ENCODE peak calls at places on chromosomes 3 and 15, in eight cellular contexts. Q is colonic mucosa, W is GM23248, H is heart left ventricle, S is cardiac muscle cell, L is astrocyte, K is ascending aorta, O is neuronal stem cell. V is an unnamed sample. For H3K4me1, the result is how much of the 10 kb centered on the place peaks cover.

GRCh38 chr3:122322095-122323075 is 2.7 kb upstream of the CSTA start:
- DNase-seq in W (no peak), S (no peak), K (no peak), Q (no peak), O (no peak), H (no peak), L (no peak), V (no peak)

GRCh38 chr15:79724312-79724711 is 172.5 kb downstream of the MTHFS start:
- DNase-seq in K (no peak), H (no peak), S (peak), O (no peak), L (peak), W (peak), Q (no peak), V (no peak)

GRCh38 chr3:59480486-59480995 is 430.7 kb upstream of the CFAP20DC start:
- DNase-seq in O (no peak), K (no peak), W (peak), Q (no peak), H (no peak), S (peak), L (peak), V (no peak)

GRCh38 chr3:9135930-9136525 is 113.4 kb downstream of the SRGAP3 start:
- DNase-seq in W (no peak), O (peak), Q (no peak), H (no peak), K (no peak), S (no peak), L (no peak), V (peak)

GRCh38 chr3:159458010-159458409 is 530.6 kb upstream of the IL12A start:
- DNase-seq in L (peak), S (peak), K (no peak), O (no peak), W (peak), Q (no peak), H (no peak), V (no peak)

GRCh38 chr3:134652409-134652831 is 1.6 kb upstream of the KY start:
- DNase-seq in H (no peak), W (peak), L (no peak), Q (no peak), K (no peak), S (peak), O (no peak), V (no peak)

GRCh38 chr3:15683253-15683652 is 81.7 kb downstream of the BTD start:
- DNase-seq in L (no peak), Q (no peak), K (no peak), S (no peak), O (no peak), W (no peak), H (no peak), V (no peak)

GRCh38 chr15:69422336-69422895 is 8.3 kb downstream of the KIF23 start:
- DNase-seq in Q (no peak), S (no peak), W (no peak), L (peak), O (no peak), K (no peak), H (no peak), V (no peak)

GRCh38 chr3:129314757-129315385 is 36.2 kb downstream of the HMCES start:
- DNase-seq in Q (peak), H (peak), W (peak), L (peak), S (peak), O (peak), K (peak), V (peak)

GRCh38 chr15:86060614-86061125 is 19.0 kb upstream of the AGBL1 start:
- DNase-seq in S (no peak), W (no peak), L (no peak), H (no peak), Q (no peak), O (no peak), K (no peak), V (no peak)

GRCh38 chr3:75341324-75342067 is 322.6 kb upstream of the FRG2C start:
- DNase-seq in Q (no peak), O (no peak), S (peak), H (no peak), K (no peak), W (no peak), L (no peak), V (no peak)

GRCh38 chr15:75104804-75105557 is 81.6 kb downstream of the PPCDC start:
- DNase-seq in O (no peak), W (peak), K (no peak), Q (peak), S (peak), H (peak), L (peak), V (no peak)

GRCh38 chr3:62028236-62028635 is 345.1 kb downstream of the FEZF2 start:
- DNase-seq in S (no peak), O (no peak), W (no peak), Q (no peak), H (no peak), K (no peak), L (peak), V (no peak)

GRCh38 chr3:11155341-11156025 is 1.2 kb downstream of the HRH1 start:
- DNase-seq in K (no peak), O (peak), H (peak), Q (peak), W (peak), S (peak), L (peak), V (peak)

GRCh38 chr3:58994746-58995330 is 55.0 kb downstream of the CFAP20DC start:
- DNase-seq in H (no peak), W (peak), L (peak), Q (peak), K (no peak), S (peak), O (peak), V (no peak)

GRCh38 chr3:16090013-16090412 is 84.5 kb upstream of the GALNT15 start:
- DNase-seq in O (no peak), W (peak), S (peak), L (peak), K (no peak), H (no peak), Q (no peak), V (no peak)

GRCh38 chr15:77944002-77944867 is 133.3 kb downstream of the TBC1D2B start:
- DNase-seq in K (peak), Q (peak), S (peak), L (peak), H (peak), W (peak), O (peak), V (peak)

GRCh38 chr3:187852842-187853727 is 107.8 kb upstream of the BCL6 start:
- DNase-seq in L (peak), K (no peak), Q (no peak), W (peak), O (no peak), H (no peak), S (no peak), V (no peak)

GRCh38 chr3:44338010-44338827 is at the start of gene TCAIM:
- DNase-seq in Q (peak), H (peak), L (peak), S (peak), W (peak), O (peak), K (peak), V (peak)
- H3K4me1 ChIP-seq in Q (under half), H (under half), L (under half), S (under half), W (under half), O (under half), K (under half), V (under half)

GRCh38 chr3:69740103-69741021 is 1.1 kb downstream of the MITF start:
- DNase-seq in O (no peak), H (peak), S (no peak), L (no peak), K (no peak), Q (peak), W (peak), V (peak)

GRCh38 chr3:69738859-69739203 is 433 bp upstream of the MITF start:
- DNase-seq in Q (no peak), S (no peak), O (no peak), K (no peak), H (peak), W (no peak), L (no peak), V (peak)

GRCh38 chr3:69737396-69737795 is 1.9 kb upstream of the MITF start:
- DNase-seq in K (no peak), W (no peak), H (no peak), O (no peak), Q (no peak), L (no peak), S (no peak), V (no peak)

GRCh38 chr3:69739204-69740102 is at the start of gene MITF:
- DNase-seq in L (peak), H (peak), S (peak), K (peak), W (peak), Q (peak), O (peak), V (peak)

GRCh38 chr3:69738291-69738690 is 973 bp upstream of the MITF start:
- DNase-seq in W (peak), H (no peak), L (peak), K (no peak), Q (no peak), S (peak), O (no peak), V (no peak)
- H3K4me3 ChIP-seq in W (peak), H (peak), L (peak), K (peak), Q (peak), S (peak), O (no peak), V (peak)

DNA sequence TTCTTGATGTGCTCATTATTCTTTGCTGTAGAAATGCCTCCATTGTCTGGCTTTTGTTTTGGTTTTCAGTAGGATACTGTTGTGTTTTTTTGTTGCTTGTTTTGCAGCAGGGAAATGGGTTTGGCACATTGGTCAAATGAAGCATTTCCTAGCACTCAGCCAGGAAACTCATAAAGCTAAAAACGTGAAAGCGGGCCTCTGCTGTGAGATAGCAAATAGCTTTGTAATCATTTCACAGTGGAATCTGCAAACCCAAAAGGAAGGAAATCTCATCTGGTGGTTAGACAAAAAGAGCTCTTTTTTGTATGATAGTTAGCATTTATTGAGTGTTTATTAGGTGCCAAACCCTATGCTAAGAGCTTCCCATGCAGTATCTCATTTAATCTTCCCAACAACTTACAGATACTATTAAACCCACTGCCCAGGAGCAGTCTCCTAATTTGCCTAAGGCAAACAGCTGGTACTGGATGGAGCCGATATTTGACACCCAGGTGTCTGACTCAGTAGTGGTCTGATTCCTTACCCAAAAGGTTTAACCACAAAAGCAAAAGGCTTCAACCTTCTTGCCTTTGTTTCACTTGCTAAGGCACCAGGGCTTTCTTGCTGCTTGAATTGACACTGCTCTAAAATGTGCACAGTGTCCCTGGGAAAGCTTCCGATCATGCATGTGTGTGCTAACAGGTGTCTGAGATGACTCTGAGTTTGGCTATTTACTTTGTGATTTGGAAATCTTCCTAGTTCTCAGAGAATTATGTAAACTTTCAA is 527.9 kb upstream of the MDFIC2 start:
- DNase-seq in O (no peak), W (no peak), H (no peak), K (no peak), Q (no peak), L (peak), S (peak), V (no peak)
- H3K4me1 ChIP-seq in O (under half), W (under half), H (under half), K (under half), Q (under half), L (under half), S (under half), V (under half)

DNA sequence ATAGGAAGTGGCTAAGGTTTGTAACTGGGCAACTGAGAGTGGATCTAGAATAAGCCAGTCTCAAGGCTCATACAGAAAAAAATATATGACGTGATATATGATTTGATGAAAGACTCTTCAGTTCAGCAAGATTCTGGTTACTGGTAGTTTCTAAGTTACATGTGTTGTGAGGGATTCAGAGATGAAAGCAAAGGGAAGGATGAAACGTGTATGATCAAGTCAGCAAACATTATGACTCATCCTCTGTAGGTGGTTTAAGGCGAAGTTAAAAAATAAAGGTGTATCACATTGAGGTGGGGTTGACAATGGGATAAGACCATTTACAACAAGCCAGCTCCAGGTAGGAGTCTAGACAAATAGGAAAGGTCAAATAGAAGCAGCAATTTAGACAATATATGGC is 16.2 kb downstream of the TERC start:
- DNase-seq in K (no peak), W (no peak), S (no peak), Q (no peak), O (no peak), L (no peak), H (no peak), V (no peak)
- H3K4me3 ChIP-seq in K (no peak), W (no peak), S (no peak), Q (no peak), O (no peak), L (no peak), H (no peak), V (no peak)

GRCh38 chr3:37943126-37943525 is 47.5 kb upstream of the VILL start:
- DNase-seq in W (no peak), O (no peak), S (no peak), L (no peak), Q (no peak), H (no peak), K (no peak), V (no peak)
- H3K4me1 ChIP-seq in W (under half), O (under half), S (under half), L (under half), Q (under half), H (under half), K (under half), V (under half)

GRCh38 chr15:96330064-96330449 is 443 bp upstream of the NR2F2 start:
- DNase-seq in L (peak), K (no peak), S (peak), O (no peak), Q (peak), W (peak), H (no peak), V (no peak)
- H3K4me3 ChIP-seq in L (peak), K (peak), S (peak), O (peak), Q (peak), W (peak), H (peak), V (peak)

GRCh38 chr3:169145551-169145950 is 518.0 kb downstream of the MECOM start:
- DNase-seq in S (no peak), K (no peak), L (no peak), O (no peak), H (no peak), W (peak), Q (no peak), V (no peak)
- H3K4me1 ChIP-seq in S (under half), K (under half), L (under half), O (under half), H (under half), W (under half), Q (under half), V (under half)

GRCh38 chr3:37862219-37862711 is 585 bp downstream of the CTDSPL start:
- DNase-seq in Q (peak), K (no peak), L (no peak), H (peak), S (peak), O (peak), W (peak), V (peak)

GRCh38 chr3:37858742-37859141 is 2.9 kb upstream of the CTDSPL start:
- DNase-seq in O (no peak), S (no peak), Q (no peak), W (peak), K (no peak), H (no peak), L (no peak), V (no peak)

GRCh38 chr3:37859354-37859753 is 2.3 kb upstream of the CTDSPL start:
- DNase-seq in K (no peak), S (no peak), H (no peak), L (no peak), O (no peak), W (peak), Q (no peak), V (no peak)

GRCh38 chr3:37861540-37862051 is at the start of gene CTDSPL:
- DNase-seq in W (peak), L (peak), H (peak), Q (no peak), K (no peak), O (peak), S (peak), V (peak)

GRCh38 chr3:37859908-37860199 is 1.8 kb upstream of the CTDSPL start:
- DNase-seq in K (no peak), H (no peak), Q (no peak), W (no peak), L (no peak), O (no peak), S (no peak), V (no peak)
- H3K4me3 ChIP-seq in K (peak), H (peak), Q (no peak), W (peak), L (no peak), O (peak), S (no peak), V (no peak)